ENCODE peak calls at places on chromosomes 16 and 17, in six cellular contexts. One of them, this sample, is unnamed.

GRCh38 chr17:42618442-42619150 is 9.1 kb downstream of the TUBG1 start:
- DNase-seq in AG04449: no peak
- DNase-seq in left colon: peak; percentile 51
- DNase-seq in cardiac fibroblast: no peak
- DNase-seq in K562: peak; percentile 82
- DNase-seq in Calu3: peak; percentile 78
- DNase-seq in this sample: peak; percentile 73

GRCh38 chr16:117381-118365 is 20.8 kb downstream of the NPRL3 start:
- DNase-seq in left colon: peak; percentile 89
- DNase-seq in Calu3: peak; percentile 92
- DNase-seq in cardiac fibroblast: peak; percentile 50
- DNase-seq in K562: peak; percentile 59
- DNase-seq in AG04449: no peak
- DNase-seq in this sample: peak; percentile 81

GRCh38 chr16:66342294-66342900 is 24.1 kb upstream of the CDH5 start:
- DNase-seq in left colon: no peak
- DNase-seq in cardiac fibroblast: peak; percentile 31
- DNase-seq in Calu3: peak; percentile 76
- DNase-seq in K562: peak; percentile 51
- DNase-seq in AG04449: no peak
- DNase-seq in this sample: no peak

GRCh38 chr16:24645739-24646645 is 83.5 kb upstream of the TNRC6A start:
- DNase-seq in K562: no peak
- DNase-seq in left colon: no peak
- DNase-seq in AG04449: peak; percentile 98
- DNase-seq in Calu3: peak; percentile 82
- DNase-seq in cardiac fibroblast: peak; percentile 100
- DNase-seq in this sample: no peak

GRCh38 chr16:48596326-48596725 is 13.7 kb downstream of the N4BP1 start:
- DNase-seq in left colon: no peak
- DNase-seq in Calu3: no peak
- DNase-seq in cardiac fibroblast: no peak
- DNase-seq in AG04449: no peak
- DNase-seq in K562: peak; percentile 29
- DNase-seq in this sample: no peak

GRCh38 chr16:369866-370436 is 387 bp downstream of the MRPL28 start:
- DNase-seq in left colon: no peak
- DNase-seq in K562: peak; percentile 55
- DNase-seq in cardiac fibroblast: no peak
- DNase-seq in Calu3: no peak
- DNase-seq in AG04449: no peak
- DNase-seq in this sample: no peak

GRCh38 chr17:63029520-63029919 is 63.5 kb downstream of the TANC2 start:
- DNase-seq in AG04449: peak; percentile 34
- DNase-seq in cardiac fibroblast: peak; percentile 75
- DNase-seq in Calu3: no peak
- DNase-seq in left colon: no peak
- DNase-seq in K562: no peak
- DNase-seq in this sample: no peak

GRCh38 chr17:77666881-77667395 is 291.6 kb upstream of the TNRC6C start:
- DNase-seq in K562: no peak
- DNase-seq in Calu3: no peak
- DNase-seq in left colon: peak; percentile 17
- DNase-seq in cardiac fibroblast: no peak
- DNase-seq in AG04449: no peak
- DNase-seq in this sample: peak; percentile 17

GRCh38 chr17:288802-289356 is 63.7 kb downstream of the RPH3AL start:
- DNase-seq in cardiac fibroblast: no peak
- DNase-seq in left colon: no peak
- DNase-seq in Calu3: no peak
- DNase-seq in K562: no peak
- DNase-seq in AG04449: no peak
- DNase-seq in this sample: no peak

GRCh38 chr16:75288181-75288580 is 36.8 kb upstream of the BCAR1 start:
- DNase-seq in Calu3: no peak
- DNase-seq in cardiac fibroblast: no peak
- DNase-seq in K562: no peak
- DNase-seq in AG04449: no peak
- DNase-seq in left colon: no peak
- DNase-seq in this sample: no peak

GRCh38 chr17:20189322-20189721 is 180.2 kb downstream of the SPECC1 start:
- DNase-seq in left colon: no peak
- DNase-seq in AG04449: no peak
- DNase-seq in cardiac fibroblast: peak; percentile 57
- DNase-seq in Calu3: no peak
- DNase-seq in K562: peak; percentile 46
- DNase-seq in this sample: no peak

GRCh38 chr17:35968520-35969054 is 12.7 kb downstream of the CCL16 start:
- DNase-seq in Calu3: no peak
- DNase-seq in AG04449: no peak
- DNase-seq in cardiac fibroblast: no peak
- DNase-seq in left colon: no peak
- DNase-seq in K562: no peak
- DNase-seq in this sample: no peak

GRCh38 chr16:86227801-86228200 is 282.5 kb upstream of the FOXF1 start:
- DNase-seq in Calu3: no peak
- DNase-seq in K562: no peak
- DNase-seq in left colon: no peak
- DNase-seq in cardiac fibroblast: no peak
- DNase-seq in AG04449: peak; percentile 31
- DNase-seq in this sample: no peak

GRCh38 chr16:86929149-86929871 is 351.0 kb downstream of the FOXL1 start:
- DNase-seq in Calu3: no peak
- DNase-seq in left colon: no peak
- DNase-seq in cardiac fibroblast: peak; percentile 91
- DNase-seq in AG04449: no peak
- DNase-seq in K562: peak; percentile 80
- DNase-seq in this sample: no peak

GRCh38 chr17:50026046-50026675 is 29.7 kb upstream of the ITGA3 start:
- DNase-seq in Calu3: no peak
- DNase-seq in left colon: no peak
- DNase-seq in K562: no peak
- DNase-seq in cardiac fibroblast: no peak
- DNase-seq in AG04449: no peak
- DNase-seq in this sample: no peak

GRCh38 chr17:64498308-64499203 is 1.7 kb upstream of the POLG2 start:
- DNase-seq in K562: no peak
- DNase-seq in cardiac fibroblast: no peak
- DNase-seq in Calu3: no peak
- DNase-seq in left colon: no peak
- DNase-seq in AG04449: no peak
- DNase-seq in this sample: no peak

GRCh38 chr16:22973451-22973991 is 159.6 kb downstream of the HS3ST2 start:
- DNase-seq in K562: no peak
- DNase-seq in Calu3: no peak
- DNase-seq in AG04449: no peak
- DNase-seq in left colon: no peak
- DNase-seq in cardiac fibroblast: no peak
- DNase-seq in this sample: no peak

GRCh38 chr17:82858376-82859126 is 18.7 kb upstream of the ZNF750 start:
- DNase-seq in AG04449: no peak
- DNase-seq in cardiac fibroblast: no peak
- DNase-seq in K562: no peak
- DNase-seq in Calu3: peak; percentile 74
- DNase-seq in left colon: no peak
- DNase-seq in this sample: no peak

GRCh38 chr17:78147315-78147998 is 1.3 kb downstream of the C17orf99 start:
- DNase-seq in K562: no peak
- DNase-seq in left colon: no peak
- DNase-seq in cardiac fibroblast: no peak
- DNase-seq in Calu3: peak; percentile 81
- DNase-seq in AG04449: no peak
- DNase-seq in this sample: peak; percentile 65

GRCh38 chr17:76271669-76272540 is 6.8 kb downstream of the UBALD2 start:
- DNase-seq in Calu3: no peak
- DNase-seq in K562: no peak
- DNase-seq in AG04449: no peak
- DNase-seq in left colon: peak; percentile 64
- DNase-seq in cardiac fibroblast: no peak
- DNase-seq in this sample: peak; percentile 71

GRCh38 chr17:44872131-44872768 is 24.6 kb downstream of the HIGD1B start:
- DNase-seq in Calu3: no peak
- DNase-seq in K562: no peak
- DNase-seq in left colon: no peak
- DNase-seq in cardiac fibroblast: no peak
- DNase-seq in AG04449: no peak
- DNase-seq in this sample: peak; percentile 18

GRCh38 chr16:2964416-2965223 is 545 bp downstream of the KREMEN2 start:
- DNase-seq in K562: peak; percentile 92
- DNase-seq in left colon: peak; percentile 63
- DNase-seq in Calu3: peak; percentile 81
- DNase-seq in cardiac fibroblast: no peak
- DNase-seq in AG04449: no peak
- DNase-seq in this sample: peak; percentile 58

This sample was measured in transverse colon.